ENCODE peak calls at places on chromosomes 13 and 19, in eight cellular contexts. One of them, this sample, is unnamed.

GRCh38 chr19:35207391-35207871 is 21.1 kb downstream of the FAM187B start:
- DNase-seq in esophagus muscularis mucosa: peak
- DNase-seq in transverse colon: no peak
- DNase-seq in breast epithelium: no peak
- DNase-seq in GM23338: no peak
- DNase-seq in ovary: no peak
- DNase-seq in neural progenitor cell: no peak
- DNase-seq in uterus: no peak
- DNase-seq in this sample: no peak

GRCh38 chr19:36245210-36246005 is 30.5 kb downstream of the ZNF146 start:
- DNase-seq in esophagus muscularis mucosa: no peak
- DNase-seq in transverse colon: no peak
- DNase-seq in breast epithelium: no peak
- DNase-seq in GM23338: peak
- DNase-seq in ovary: no peak
- DNase-seq in neural progenitor cell: peak
- DNase-seq in uterus: no peak
- DNase-seq in this sample: no peak

GRCh38 chr13:56907766-56908165 is 233.0 kb upstream of the PRR20A start:
- DNase-seq in esophagus muscularis mucosa: no peak
- DNase-seq in transverse colon: no peak
- DNase-seq in breast epithelium: no peak
- DNase-seq in GM23338: no peak
- DNase-seq in ovary: no peak
- DNase-seq in neural progenitor cell: no peak
- DNase-seq in uterus: no peak
- DNase-seq in this sample: no peak

GRCh38 chr19:41548954-41549688 is 26.8 kb upstream of the CEACAM21 start:
- DNase-seq in esophagus muscularis mucosa: no peak
- DNase-seq in transverse colon: peak
- DNase-seq in breast epithelium: no peak
- DNase-seq in GM23338: peak
- DNase-seq in ovary: no peak
- DNase-seq in neural progenitor cell: peak
- DNase-seq in uterus: no peak
- DNase-seq in this sample: no peak

GRCh38 chr13:64332048-64332447 is 2898.1 kb downstream of the PCDH9 start:
- DNase-seq in esophagus muscularis mucosa: no peak
- DNase-seq in transverse colon: no peak
- DNase-seq in breast epithelium: no peak
- DNase-seq in GM23338: no peak
- DNase-seq in ovary: no peak
- DNase-seq in neural progenitor cell: no peak
- DNase-seq in uterus: no peak
- DNase-seq in this sample: no peak

GRCh38 chr13:89401209-89401810 is 1730.1 kb downstream of the SLITRK5 start:
- DNase-seq in esophagus muscularis mucosa: no peak
- DNase-seq in transverse colon: no peak
- DNase-seq in breast epithelium: no peak
- DNase-seq in GM23338: peak
- DNase-seq in ovary: no peak
- DNase-seq in neural progenitor cell: no peak
- DNase-seq in uterus: no peak
- DNase-seq in this sample: peak

GRCh38 chr19:275000-275399 is 16.2 kb downstream of the PLPP2 start:
- DNase-seq in esophagus muscularis mucosa: no peak
- DNase-seq in transverse colon: no peak
- DNase-seq in breast epithelium: no peak
- DNase-seq in GM23338: no peak
- DNase-seq in ovary: no peak
- DNase-seq in neural progenitor cell: no peak
- DNase-seq in uterus: no peak
- DNase-seq in this sample: no peak

GRCh38 chr19:45087531-45087930 is 5.4 kb upstream of the PPP1R37 start:
- DNase-seq in esophagus muscularis mucosa: no peak
- DNase-seq in transverse colon: no peak
- DNase-seq in breast epithelium: no peak
- DNase-seq in GM23338: no peak
- DNase-seq in ovary: no peak
- DNase-seq in neural progenitor cell: no peak
- DNase-seq in uterus: no peak
- DNase-seq in this sample: no peak

GRCh38 chr13:52160053-52160452 is 656 bp upstream of the NEK3 start:
- DNase-seq in esophagus muscularis mucosa: no peak
- DNase-seq in transverse colon: no peak
- DNase-seq in breast epithelium: no peak
- DNase-seq in GM23338: no peak
- DNase-seq in ovary: no peak
- DNase-seq in neural progenitor cell: no peak
- DNase-seq in uterus: no peak
- DNase-seq in this sample: no peak

GRCh38 chr19:41356984-41357739 is 3.4 kb upstream of the TGFB1 start:
- DNase-seq in esophagus muscularis mucosa: no peak
- DNase-seq in transverse colon: no peak
- DNase-seq in breast epithelium: no peak
- DNase-seq in GM23338: no peak
- DNase-seq in ovary: no peak
- DNase-seq in neural progenitor cell: no peak
- DNase-seq in uterus: no peak
- DNase-seq in this sample: no peak

GRCh38 chr13:50208826-50209335 is 193.6 kb downstream of the KCNRG start:
- DNase-seq in esophagus muscularis mucosa: no peak
- DNase-seq in transverse colon: peak
- DNase-seq in breast epithelium: peak
- DNase-seq in GM23338: peak
- DNase-seq in ovary: no peak
- DNase-seq in neural progenitor cell: peak
- DNase-seq in uterus: no peak
- DNase-seq in this sample: peak

GRCh38 chr13:51552027-51552426 is 32.2 kb upstream of the WDFY2 start:
- DNase-seq in esophagus muscularis mucosa: no peak
- DNase-seq in transverse colon: no peak
- DNase-seq in breast epithelium: no peak
- DNase-seq in GM23338: no peak
- DNase-seq in ovary: no peak
- DNase-seq in neural progenitor cell: no peak
- DNase-seq in uterus: no peak
- DNase-seq in this sample: no peak

GRCh38 chr13:100544866-100545683 is 43.5 kb downstream of the GGACT start:
- DNase-seq in esophagus muscularis mucosa: no peak
- DNase-seq in transverse colon: no peak
- DNase-seq in breast epithelium: peak
- DNase-seq in GM23338: no peak
- DNase-seq in ovary: no peak
- DNase-seq in neural progenitor cell: no peak
- DNase-seq in uterus: no peak
- DNase-seq in this sample: peak

GRCh38 chr13:97134364-97135095 is 87.6 kb upstream of the MBNL2 start:
- DNase-seq in esophagus muscularis mucosa: no peak
- DNase-seq in transverse colon: no peak
- DNase-seq in breast epithelium: no peak
- DNase-seq in GM23338: no peak
- DNase-seq in ovary: no peak
- DNase-seq in neural progenitor cell: no peak
- DNase-seq in uterus: no peak
- DNase-seq in this sample: peak

GRCh38 chr19:31261651-31262331 is 87.4 kb downstream of the TSHZ3 start:
- DNase-seq in esophagus muscularis mucosa: no peak
- DNase-seq in transverse colon: no peak
- DNase-seq in breast epithelium: no peak
- DNase-seq in GM23338: no peak
- DNase-seq in ovary: no peak
- DNase-seq in neural progenitor cell: no peak
- DNase-seq in uterus: peak
- DNase-seq in this sample: no peak

GRCh38 chr13:106101201-106101600 is 434.3 kb downstream of the EFNB2 start:
- DNase-seq in esophagus muscularis mucosa: no peak
- DNase-seq in transverse colon: no peak
- DNase-seq in breast epithelium: no peak
- DNase-seq in GM23338: no peak
- DNase-seq in ovary: no peak
- DNase-seq in neural progenitor cell: no peak
- DNase-seq in uterus: no peak
- DNase-seq in this sample: no peak
- TF ChIP-seq CTCF in esophagus muscularis mucosa: no peak
- TF ChIP-seq CTCF in transverse colon: no peak
- TF ChIP-seq CTCF in breast epithelium: no peak
- TF ChIP-seq CTCF in GM23338: no peak
- TF ChIP-seq CTCF in ovary: no peak
- TF ChIP-seq CTCF in neural progenitor cell: no peak
- TF ChIP-seq CTCF in uterus: no peak
- TF ChIP-seq CTCF in this sample: no peak

DNA sequence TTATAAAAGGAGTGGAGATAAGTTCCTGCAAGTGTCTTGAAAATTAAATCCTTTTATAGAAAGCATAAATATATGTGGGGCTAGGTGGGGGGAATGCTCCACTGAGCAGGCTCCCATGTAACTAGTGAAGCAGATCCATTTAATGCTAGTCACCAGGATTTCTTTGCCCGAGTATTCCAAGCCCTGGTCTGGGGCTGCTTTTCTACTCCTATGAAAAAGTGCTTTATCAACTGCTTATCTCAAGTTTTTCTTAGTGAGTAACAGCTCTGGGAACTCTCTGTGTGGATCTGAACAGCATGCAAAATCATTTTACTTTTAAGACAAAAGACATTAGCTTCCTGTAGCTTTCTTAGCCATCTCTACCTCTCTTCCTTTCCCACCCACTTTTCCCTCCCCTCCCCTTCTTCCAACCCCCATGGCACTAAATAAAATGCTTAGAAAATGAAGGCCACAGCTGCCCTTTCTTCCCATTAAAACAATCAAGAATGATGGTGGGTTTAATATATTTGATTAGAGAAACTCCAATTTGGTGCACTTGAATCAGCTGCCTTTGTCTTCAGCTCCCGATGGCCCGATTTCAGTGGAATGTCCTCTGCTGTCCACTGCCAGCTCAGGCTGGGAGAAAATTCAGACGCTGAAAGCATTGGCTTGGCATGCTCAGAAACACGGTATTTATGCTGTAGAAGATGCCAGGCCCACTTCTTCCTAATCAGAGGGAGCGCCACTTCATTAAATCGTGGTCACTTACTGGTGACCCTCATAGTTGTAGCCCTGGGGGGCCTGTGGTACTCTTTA is 475.1 kb downstream of the FOXO1 start:
- DNase-seq in esophagus muscularis mucosa: no peak
- DNase-seq in transverse colon: no peak
- DNase-seq in breast epithelium: no peak
- DNase-seq in GM23338: no peak
- DNase-seq in ovary: no peak
- DNase-seq in neural progenitor cell: no peak
- DNase-seq in uterus: no peak
- DNase-seq in this sample: peak
- H3K27ac ChIP-seq in esophagus muscularis mucosa: peak
- H3K27ac ChIP-seq in transverse colon: peak
- H3K27ac ChIP-seq in breast epithelium: peak
- H3K27ac ChIP-seq in GM23338: no peak
- H3K27ac ChIP-seq in ovary: peak
- H3K27ac ChIP-seq in neural progenitor cell: peak
- H3K27ac ChIP-seq in uterus: peak
- H3K27ac ChIP-seq in this sample: peak

GRCh38 chr13:91017669-91018053 is 329.8 kb upstream of the MIR17HG start:
- DNase-seq in esophagus muscularis mucosa: no peak
- DNase-seq in transverse colon: no peak
- DNase-seq in breast epithelium: no peak
- DNase-seq in GM23338: peak
- DNase-seq in ovary: no peak
- DNase-seq in neural progenitor cell: no peak
- DNase-seq in uterus: no peak
- DNase-seq in this sample: no peak
- TF ChIP-seq CTCF in esophagus muscularis mucosa: no peak
- TF ChIP-seq CTCF in transverse colon: no peak
- TF ChIP-seq CTCF in breast epithelium: no peak
- TF ChIP-seq CTCF in GM23338: no peak
- TF ChIP-seq CTCF in ovary: no peak
- TF ChIP-seq CTCF in neural progenitor cell: no peak
- TF ChIP-seq CTCF in uterus: no peak
- TF ChIP-seq CTCF in this sample: no peak

DNA sequence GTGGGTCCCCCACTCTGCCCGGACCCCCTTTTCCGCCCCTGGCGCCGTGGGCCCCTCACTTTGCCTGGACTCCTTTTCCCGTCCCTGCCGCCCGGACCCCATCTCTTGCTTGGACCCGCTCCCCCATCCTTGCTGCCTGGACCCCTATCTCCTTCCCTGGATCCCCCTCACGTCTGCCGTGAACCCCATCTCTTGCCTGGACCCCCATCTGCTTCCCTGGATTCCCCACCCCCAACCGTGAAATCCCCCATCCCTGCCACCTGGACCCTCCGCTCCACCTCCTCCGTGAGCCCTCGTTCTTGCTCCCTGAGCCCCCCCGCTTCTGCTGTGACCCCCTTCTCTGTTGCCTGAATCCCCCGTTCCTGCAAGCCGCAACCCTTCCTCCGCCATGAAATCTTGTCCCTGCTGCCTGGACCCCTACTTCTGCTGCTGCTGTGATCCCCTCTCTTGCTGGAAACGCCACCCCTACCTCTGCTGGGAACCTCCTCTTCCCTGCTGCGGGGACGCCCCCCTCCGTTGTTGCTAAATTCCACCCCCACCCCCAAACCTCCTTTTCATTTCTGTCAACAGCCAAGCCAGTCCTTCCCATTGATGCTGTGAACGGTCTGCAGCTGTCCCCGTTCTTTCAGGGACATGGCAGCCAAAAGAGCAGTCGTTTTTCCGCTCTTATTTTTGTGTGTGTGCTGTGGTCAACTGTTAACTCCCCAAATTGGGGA is 28.3 kb upstream of the NDUFS7 start:
- DNase-seq in esophagus muscularis mucosa: no peak
- DNase-seq in transverse colon: no peak
- DNase-seq in breast epithelium: no peak
- DNase-seq in GM23338: no peak
- DNase-seq in ovary: no peak
- DNase-seq in neural progenitor cell: peak
- DNase-seq in uterus: no peak
- DNase-seq in this sample: no peak
- H3K27ac ChIP-seq in esophagus muscularis mucosa: peak
- H3K27ac ChIP-seq in transverse colon: peak
- H3K27ac ChIP-seq in breast epithelium: peak
- H3K27ac ChIP-seq in GM23338: no peak
- H3K27ac ChIP-seq in ovary: peak
- H3K27ac ChIP-seq in neural progenitor cell: no peak
- H3K27ac ChIP-seq in uterus: peak
- H3K27ac ChIP-seq in this sample: no peak

DNA sequence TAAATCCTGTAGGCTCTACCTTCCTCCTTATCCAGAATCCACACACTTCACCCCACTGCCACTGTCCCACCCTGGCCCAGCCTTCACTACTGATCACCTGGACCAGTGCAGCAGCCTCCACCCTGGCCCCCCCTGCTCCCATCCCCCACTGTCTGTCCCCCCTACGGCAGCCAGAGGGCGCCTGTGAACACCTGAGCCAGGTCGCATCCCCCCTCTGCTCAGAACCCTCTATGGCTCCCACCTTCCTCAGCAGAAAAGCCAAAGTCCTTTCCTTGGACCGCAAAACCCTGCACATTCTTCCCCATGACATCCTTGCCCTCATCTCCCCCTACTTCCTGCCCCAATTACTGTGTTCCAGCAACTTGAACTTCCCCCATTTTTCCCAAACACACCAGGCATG is 20.6 kb downstream of the ELAVL3 start:
- DNase-seq in esophagus muscularis mucosa: no peak
- DNase-seq in transverse colon: no peak
- DNase-seq in breast epithelium: no peak
- DNase-seq in GM23338: no peak
- DNase-seq in ovary: no peak
- DNase-seq in neural progenitor cell: no peak
- DNase-seq in uterus: no peak
- DNase-seq in this sample: no peak
- TF ChIP-seq CTCF in esophagus muscularis mucosa: no peak
- TF ChIP-seq CTCF in transverse colon: no peak
- TF ChIP-seq CTCF in breast epithelium: no peak
- TF ChIP-seq CTCF in GM23338: peak
- TF ChIP-seq CTCF in ovary: no peak
- TF ChIP-seq CTCF in neural progenitor cell: peak
- TF ChIP-seq CTCF in uterus: no peak
- TF ChIP-seq CTCF in this sample: peak

GRCh38 chr19:1813197-1813836 is 1.2 kb upstream of the ATP8B3 start:
- DNase-seq in esophagus muscularis mucosa: no peak
- DNase-seq in transverse colon: no peak
- DNase-seq in breast epithelium: no peak
- DNase-seq in GM23338: no peak
- DNase-seq in ovary: no peak
- DNase-seq in neural progenitor cell: no peak
- DNase-seq in uterus: peak
- DNase-seq in this sample: no peak
- H3K27ac ChIP-seq in esophagus muscularis mucosa: no peak
- H3K27ac ChIP-seq in transverse colon: peak
- H3K27ac ChIP-seq in breast epithelium: no peak
- H3K27ac ChIP-seq in GM23338: no peak
- H3K27ac ChIP-seq in ovary: peak
- H3K27ac ChIP-seq in neural progenitor cell: no peak
- H3K27ac ChIP-seq in uterus: no peak
- H3K27ac ChIP-seq in this sample: no peak